ENCODE peak calls at places on chromosome 6, in nine cellular contexts. F is NCI-H2029 treated with DMSO at 0.1 percent for 48 hours; N is central memory CD8-positive, alpha-beta T cell; X is upper lobe of right lung; A is hypothalamus; E is stimulated activated CD4-positive, alpha-beta T cell treated with anti-CD3 and anti-CD28 coated beads, Interleukin-4, amount 100 ng/mL, for 1 hour; V is SK-N-DZ; Y is LoVo; C is activated gamma-delta T cell treated with Interleukin-2 at 50 U/mL for 16 hours. W is an unnamed sample.

GRCh38 chr6:95091823-95092436 is 485.4 kb upstream of the MANEA start:
- DNase-seq in F (peak), N (no peak), E (no peak), A (no peak), Y (peak), X (no peak), C (no peak), V (peak), W (peak)

GRCh38 chr6:82217014-82217621 is 30.4 kb downstream of the IBTK start:
- DNase-seq in A (no peak), C (no peak), Y (no peak), E (no peak), V (no peak), N (no peak), F (no peak), X (no peak), W (no peak)

GRCh38 chr6:69818223-69818930 is 21.6 kb upstream of the LMBRD1 start:
- DNase-seq in F (no peak), C (no peak), N (no peak), V (no peak), Y (no peak), A (no peak), E (no peak), X (no peak), W (no peak)

GRCh38 chr6:34359438-34360158 is 32.9 kb downstream of the NUDT3 start:
- DNase-seq in V (no peak), Y (no peak), N (no peak), C (no peak), A (no peak), E (no peak), F (no peak), X (no peak), W (no peak)

GRCh38 chr6:165677091-165677490 is 14.1 kb upstream of the PDE10A start:
- DNase-seq in F (no peak), Y (no peak), E (no peak), C (no peak), N (no peak), V (no peak), A (no peak), X (no peak), W (no peak)

GRCh38 chr6:138925806-138926205 is 62.2 kb downstream of the REPS1 start:
- DNase-seq in V (no peak), A (no peak), C (no peak), E (no peak), X (no peak), Y (no peak), F (no peak), N (no peak), W (no peak)

GRCh38 chr6:14966111-14966901 is 279.6 kb upstream of the JARID2 start:
- DNase-seq in F (no peak), A (no peak), N (no peak), X (no peak), Y (no peak), E (no peak), V (no peak), C (no peak), W (no peak)

GRCh38 chr6:150176152-150176551 is 33.3 kb downstream of the PPP1R14C start:
- DNase-seq in F (no peak), C (no peak), V (no peak), E (no peak), Y (no peak), X (no peak), A (no peak), N (no peak), W (no peak)

W was measured in NCI-H1930.